ENCODE peak calls at places on chromosomes 16 and 17, in four cellular contexts. U is tibial nerve, X is hepatocyte, Q is nephron progenitor cell. P is an unnamed sample.

GRCh38 chr16:3467920-3468319 is 24.4 kb downstream of the NAA60 start:
- DNase-seq in U (no peak), X (no peak), Q (no peak), P (peak)

GRCh38 chr17:4899341-4900230 is at the start of gene C17orf107:
- DNase-seq in U (peak), X (peak), Q (peak), P (no peak)

GRCh38 chr17:64218066-64218465 is 45.0 kb downstream of the TEX2 start:
- DNase-seq in U (no peak), X (no peak), Q (no peak), P (no peak)

GRCh38 chr17:49439673-49440571 is 25.2 kb upstream of the PHB1 start:
- DNase-seq in U (no peak), X (no peak), Q (no peak), P (no peak)

GRCh38 chr17:28478940-28479615 is 5.6 kb downstream of the SLC13A2 start:
- DNase-seq in U (no peak), X (no peak), Q (no peak), P (no peak)

GRCh38 chr16:47732122-47732805 is 271.1 kb downstream of the PHKB start:
- DNase-seq in U (no peak), X (no peak), Q (no peak), P (peak)

GRCh38 chr17:27559996-27560481 is 70.9 kb upstream of the LGALS9 start:
- DNase-seq in U (peak), X (peak), Q (no peak), P (peak)

GRCh38 chr17:37488607-37489196 is 989 bp upstream of the DUSP14 start:
- DNase-seq in U (peak), X (peak), Q (peak), P (peak)

GRCh38 chr16:58421529-58421928 is 29.3 kb downstream of the GINS3 start:
- DNase-seq in U (no peak), X (no peak), Q (no peak), P (peak)

GRCh38 chr16:31333686-31334649 is 21.0 kb upstream of the ITGAX start:
- DNase-seq in U (no peak), X (peak), Q (no peak), P (peak)

GRCh38 chr16:88456356-88457292 is 3.5 kb downstream of the ZFPM1 start:
- DNase-seq in U (no peak), X (no peak), Q (no peak), P (no peak)

GRCh38 chr17:9231449-9232154 is 210.3 kb downstream of the NTN1 start:
- DNase-seq in U (no peak), X (no peak), Q (no peak), P (no peak)

GRCh38 chr16:87145181-87146176 is 171.7 kb downstream of the C16orf95 start:
- DNase-seq in U (no peak), X (no peak), Q (no peak), P (peak)

GRCh38 chr17:5097101-5097834 is 14.4 kb downstream of the ZNF232 start:
- DNase-seq in U (no peak), X (peak), Q (peak), P (no peak)

GRCh38 chr17:66426397-66427033 is 124.1 kb downstream of the PRKCA start:
- DNase-seq in U (no peak), X (no peak), Q (no peak), P (peak)

GRCh38 chr17:51687887-51688286 is 427.5 kb downstream of the UTP18 start:
- DNase-seq in U (no peak), X (no peak), Q (no peak), P (no peak)

GRCh38 chr16:2388139-2388874 is 40.9 kb upstream of the CCNF start:
- DNase-seq in U (no peak), X (no peak), Q (no peak), P (no peak)

GRCh38 chr16:2388875-2389433 is 40.3 kb upstream of the CCNF start:
- DNase-seq in U (no peak), X (no peak), Q (no peak), P (peak)

GRCh38 chr16:2385441-2385840 is 43.8 kb upstream of the CCNF start:
- DNase-seq in U (no peak), X (peak), Q (no peak), P (no peak)

DNA sequence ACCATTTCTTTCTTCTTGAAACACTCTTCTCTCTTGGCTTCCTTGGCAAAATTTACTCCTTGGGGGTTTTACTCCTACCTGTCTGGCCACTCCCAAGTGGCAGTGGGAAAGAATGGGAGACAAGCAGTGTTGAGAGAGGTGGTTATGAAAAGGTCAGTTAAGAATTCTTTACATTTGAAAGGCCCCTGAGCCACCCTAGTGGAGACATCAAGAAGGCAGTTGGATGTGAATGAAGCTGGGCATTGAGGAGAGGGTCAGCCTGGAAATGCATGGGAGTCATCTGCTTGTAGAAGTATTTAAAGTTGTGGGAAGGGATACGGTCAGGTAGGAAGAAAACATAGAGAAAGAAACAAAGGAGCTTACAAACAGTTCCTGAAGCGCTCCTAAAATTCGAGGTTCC is 42.3 kb upstream of the CCNF start:
- DNase-seq in U (no peak), X (no peak), Q (no peak), P (no peak)
- TF ChIP-seq CTCF in U (no peak), X (no peak), Q (no peak), P (no peak)

GRCh38 chr16:1316033-1316405 is 6.6 kb downstream of the UBE2I start:
- DNase-seq in U (no peak), X (no peak), Q (no peak), P (no peak)
- TF ChIP-seq CTCF in U (no peak), X (no peak), Q (no peak), P (no peak)

DNA sequence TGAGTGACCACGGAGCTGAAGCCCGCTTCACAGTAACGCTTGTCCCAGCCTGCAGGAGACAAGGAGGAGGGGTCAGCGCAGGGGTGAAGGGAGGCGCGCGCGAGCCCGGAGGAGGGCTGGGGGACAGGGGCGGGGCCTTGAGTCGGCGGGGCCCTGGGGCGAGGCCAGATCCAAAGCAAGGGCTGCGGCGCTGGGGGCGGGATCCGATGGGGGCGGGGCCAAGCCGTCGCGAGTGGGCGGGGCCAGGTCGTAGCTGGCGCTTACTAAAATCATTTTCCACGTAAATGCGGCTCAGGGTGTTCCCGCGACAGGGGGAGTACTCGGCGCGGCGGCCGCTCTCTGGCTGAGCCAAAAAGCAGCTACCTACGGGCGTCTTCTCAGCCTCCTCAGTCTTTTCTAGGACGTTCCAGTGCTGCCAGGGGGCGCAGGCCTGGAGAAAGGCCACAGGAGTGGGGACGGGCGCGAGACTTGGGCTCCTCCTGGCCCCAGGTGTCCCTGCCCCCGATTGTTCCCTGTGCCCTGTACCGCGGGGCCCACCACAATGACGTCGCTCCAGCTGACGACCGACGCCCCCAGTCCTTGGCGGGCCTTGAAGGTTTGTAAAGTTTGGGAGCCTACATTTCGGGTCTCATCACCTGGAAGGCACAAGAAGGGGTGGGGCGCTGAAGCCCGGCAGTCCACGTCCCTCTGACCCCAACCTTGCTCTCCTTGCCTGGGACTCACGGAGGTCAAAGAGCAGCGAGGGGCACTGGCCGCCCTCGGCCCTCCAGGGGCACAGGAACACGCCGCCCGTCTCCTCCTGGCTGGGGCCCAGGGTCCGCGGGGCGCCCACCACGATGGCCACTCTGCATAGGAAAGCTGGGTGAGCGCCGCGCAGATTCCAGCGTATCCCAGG is 3.9 kb downstream of the ITGA2B start:
- DNase-seq in U (peak), X (peak), Q (peak), P (peak)
- TF ChIP-seq CTCF in U (no peak), X (peak), Q (no peak), P (peak)

GRCh38 chr17:82356845-82357355 is 2.1 kb upstream of the TEX19 start:
- DNase-seq in U (no peak), X (no peak), Q (no peak), P (no peak)
- TF ChIP-seq CTCF in U (no peak), X (no peak), Q (no peak), P (no peak)

GRCh38 chr16:71185366-71185765 is 45.2 kb downstream of the HYDIN start:
- DNase-seq in U (no peak), X (no peak), Q (no peak), P (no peak)
- TF ChIP-seq CTCF in U (no peak), X (no peak), Q (no peak), P (no peak)

GRCh38 chr17:73586921-73587680 is 57.1 kb downstream of the SDK2 start:
- DNase-seq in U (no peak), X (peak), Q (no peak), P (peak)
- TF ChIP-seq CTCF in U (no peak), X (no peak), Q (no peak), P (no peak)

GRCh38 chr17:6648181-6648580 is 3.2 kb downstream of the MED31 start:
- DNase-seq in U (no peak), X (no peak), Q (no peak), P (no peak)
- TF ChIP-seq CTCF in U (no peak), X (no peak), Q (no peak), P (peak)

GRCh38 chr16:29975811-29976511 is 2.3 kb downstream of the TAOK2 start:
- DNase-seq in U (no peak), X (no peak), Q (no peak), P (no peak)

GRCh38 chr16:29975134-29975538 is 1.5 kb downstream of the TAOK2 start:
- DNase-seq in U (no peak), X (no peak), Q (no peak), P (no peak)

GRCh38 chr16:29978081-29978480 is 4.4 kb downstream of the TAOK2 start:
- DNase-seq in U (no peak), X (no peak), Q (no peak), P (no peak)

GRCh38 chr16:29978564-29979270 is 5.0 kb downstream of the TAOK2 start:
- DNase-seq in U (no peak), X (no peak), Q (no peak), P (no peak)

DNA sequence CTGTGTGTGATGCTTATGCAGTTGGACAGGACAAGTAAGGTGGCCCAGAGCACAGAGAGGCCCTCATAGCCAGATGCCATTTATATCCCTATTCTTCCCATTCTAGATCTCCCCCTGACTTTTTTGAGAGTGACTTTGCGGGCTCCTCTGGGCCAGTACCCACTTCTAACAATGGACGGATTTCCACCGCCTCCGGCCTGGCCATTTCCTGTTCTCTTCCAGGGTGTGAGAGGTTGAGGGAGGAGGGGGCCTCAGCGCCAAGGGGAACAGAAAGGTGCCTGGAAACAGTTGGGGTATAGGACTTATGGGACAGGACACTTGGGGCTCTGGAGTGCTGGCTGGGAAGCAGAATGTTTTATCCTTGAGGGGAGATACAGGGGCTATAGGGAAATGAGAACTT is 3.4 kb downstream of the TAOK2 start:
- DNase-seq in U (no peak), X (no peak), Q (no peak), P (no peak)
- TF ChIP-seq CTCF in U (no peak), X (no peak), Q (no peak), P (no peak)

GRCh38 chr16:5466551-5466950 is 369.0 kb upstream of the EEF2KMT start:
- DNase-seq in U (no peak), X (no peak), Q (no peak), P (no peak)
- TF ChIP-seq CTCF in U (no peak), X (no peak), Q (no peak), P (no peak)

DNA sequence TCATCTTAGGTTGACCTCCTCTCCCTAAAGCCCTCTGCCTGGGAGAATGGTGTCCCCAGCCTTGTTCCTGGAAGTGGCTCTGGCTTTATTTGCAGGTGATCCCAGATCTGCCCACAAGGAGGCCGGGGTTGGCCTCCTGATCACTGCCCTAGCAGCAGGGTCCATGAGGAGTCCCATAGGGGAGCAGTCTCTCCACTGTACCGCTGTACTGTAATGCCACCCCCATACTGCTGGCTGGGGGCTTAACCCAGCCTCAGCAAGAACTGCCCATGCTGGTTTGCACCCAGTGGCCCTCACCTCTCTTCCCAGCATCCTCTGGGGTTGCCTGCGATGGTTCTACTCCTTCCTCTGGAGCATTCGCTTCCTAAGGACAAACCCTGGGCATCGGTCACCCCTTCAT is 39.1 kb downstream of the PSME3IP1 start:
- DNase-seq in U (no peak), X (no peak), Q (no peak), P (peak)
- TF ChIP-seq CTCF in U (no peak), X (no peak), Q (peak), P (no peak)